ENCODE peak calls at places on chromosomes 6 and 20, in four cellular contexts. D, F, S and I are unnamed samples.

GRCh38 chr20:57070296-57070695 is 196.1 kb downstream of the BMP7 start:
- DNase-seq in D (no peak), F (no peak), S (no peak), I (no peak)

GRCh38 chr6:44043479-44044153 is 83.6 kb downstream of the MRPL14 start:
- DNase-seq in D (no peak), F (no peak), S (peak), I (no peak)

GRCh38 chr6:46925563-46926253 is 4.0 kb upstream of the ADGRF5 start:
- DNase-seq in D (peak), F (peak), S (peak), I (peak)

GRCh38 chr20:2984956-2985661 is 58.3 kb upstream of the GNRH2 start:
- DNase-seq in D (peak), F (no peak), S (peak), I (no peak)

GRCh38 chr6:23180504-23181293 is 611.3 kb downstream of the HDGFL1 start:
- DNase-seq in D (no peak), F (no peak), S (peak), I (no peak)

GRCh38 chr6:13953061-13953705 is 28.4 kb downstream of the RNF182 start:
- DNase-seq in D (peak), F (no peak), S (no peak), I (no peak)

GRCh38 chr6:43817192-43817591 is 47.2 kb downstream of the VEGFA start:
- DNase-seq in D (peak), F (peak), S (peak), I (no peak)

GRCh38 chr6:125789576-125790402 is 971 bp upstream of the NCOA7 start:
- DNase-seq in D (no peak), F (peak), S (peak), I (no peak)

GRCh38 chr6:395432-396125 is 4.0 kb downstream of the IRF4 start:
- DNase-seq in D (no peak), F (no peak), S (no peak), I (no peak)

DNA sequence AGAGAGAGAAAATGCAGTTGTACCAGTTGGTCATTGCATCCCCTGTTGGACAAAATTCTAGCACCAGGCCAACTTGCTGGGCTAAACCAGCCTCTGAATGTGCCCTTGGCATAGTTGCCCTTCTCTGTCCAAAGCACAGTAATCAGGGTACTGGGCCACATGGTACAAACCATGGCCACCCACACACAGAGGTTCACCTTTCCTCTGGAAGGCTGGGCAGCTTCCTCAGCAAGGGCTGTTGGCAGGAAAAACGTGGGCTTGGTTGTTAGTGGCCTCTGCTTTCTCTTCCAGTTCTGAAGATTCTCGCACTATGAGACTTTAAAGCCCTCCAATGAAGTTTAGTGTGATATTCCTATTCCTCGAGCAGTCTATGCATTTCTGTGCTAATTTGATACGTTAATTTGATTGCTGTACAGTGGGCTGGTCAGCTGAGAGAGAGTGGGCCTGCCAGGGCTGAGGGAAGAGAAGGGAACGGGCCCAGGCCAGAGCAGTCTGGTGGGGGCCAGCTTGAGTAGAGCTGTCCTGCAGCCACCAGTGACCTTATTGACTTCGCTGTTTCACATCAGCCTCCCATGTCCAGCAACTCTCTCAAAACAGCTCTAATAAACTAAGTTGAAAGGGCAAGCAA is 592 bp downstream of the DDO start:
- DNase-seq in D (no peak), F (no peak), S (no peak), I (no peak)
- H3K4me3 ChIP-seq in D (no peak), F (peak), S (no peak), I (peak)

GRCh38 chr6:41938590-41938989 is 3.0 kb downstream of the CCND3 start:
- DNase-seq in D (no peak), F (no peak), S (no peak), I (no peak)
- H3K4me3 ChIP-seq in D (no peak), F (no peak), S (no peak), I (no peak)

DNA sequence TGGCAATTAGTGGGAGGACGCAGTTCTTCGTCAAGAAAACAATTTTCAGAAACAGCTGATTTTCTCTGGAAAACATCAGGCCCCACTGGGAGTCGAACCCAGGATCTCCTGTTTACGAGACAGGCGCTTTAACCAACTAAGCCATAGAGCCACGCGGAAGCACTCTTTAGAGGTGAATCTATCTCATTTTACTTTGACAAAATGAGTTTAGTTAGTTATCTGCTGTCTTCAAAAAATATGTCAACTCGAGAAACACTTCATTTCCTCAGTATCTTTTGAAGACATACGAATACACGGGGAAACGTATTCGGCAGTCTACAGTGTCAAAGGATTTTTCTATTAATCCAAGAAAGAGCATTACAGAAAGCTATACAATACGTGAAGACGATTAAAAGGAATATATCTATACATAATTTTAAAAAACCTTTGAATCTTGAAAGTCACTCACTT is 26.7 kb downstream of the GPX6 start:
- DNase-seq in D (peak), F (no peak), S (peak), I (no peak)
- H3K4me3 ChIP-seq in D (no peak), F (peak), S (peak), I (no peak)

GRCh38 chr6:89301586-89302194 is 13.4 kb downstream of the GABRR2 start:
- DNase-seq in D (no peak), F (no peak), S (no peak), I (no peak)

GRCh38 chr6:89295981-89296380 is 19.1 kb downstream of the GABRR2 start:
- DNase-seq in D (no peak), F (no peak), S (no peak), I (no peak)

GRCh38 chr6:89299451-89299850 is 15.6 kb downstream of the GABRR2 start:
- DNase-seq in D (peak), F (no peak), S (peak), I (no peak)

GRCh38 chr6:89297695-89298351 is 17.3 kb downstream of the GABRR2 start:
- DNase-seq in D (peak), F (peak), S (peak), I (peak)

GRCh38 chr6:89298680-89299450 is 16.2 kb downstream of the GABRR2 start:
- DNase-seq in D (peak), F (no peak), S (peak), I (no peak)
- H3K4me3 ChIP-seq in D (peak), F (no peak), S (no peak), I (no peak)